ENCODE peak calls at places on chromosomes 16 and 17, in ten cellular contexts. One of them, this sample, is unnamed.

GRCh38 chr16:57883480-57883879 is 81.2 kb upstream of the KIFC3 start:
- DNase-seq in cardiac fibroblast: no peak
- DNase-seq in activated naive CD4-positive, alpha-beta T cell treated with anti-CD3 and anti-CD28 coated beads, Interleukin-2, amount 10 ng/mL, durations not matched to agents 7 days and 5 days: no peak
- DNase-seq in stimulated activated naive B cell treated with anti-CD40 and anti-IgM and Interleukin-4, amounts not matched to agents 10 μg/mL and 1 μg/mL and 100 μg/mL, for 72 hours: no peak
- DNase-seq in AG09309: no peak
- DNase-seq in SJCRH30: no peak
- DNase-seq in stimulated activated CD4-positive, alpha-beta T cell treated with anti-CD3 and anti-CD28 coated beads, TNF-alpha, amount 100 ng/mL, for 48 hours: no peak
- DNase-seq in SHP77: no peak
- DNase-seq in astrocyte of the spinal cord: no peak
- DNase-seq in hepatic stellate cell: no peak
- DNase-seq in this sample: no peak

GRCh38 chr16:84839054-84839453 is 19.3 kb downstream of the CRISPLD2 start:
- DNase-seq in hepatic stellate cell: no peak
- DNase-seq in activated naive CD4-positive, alpha-beta T cell treated with anti-CD3 and anti-CD28 coated beads, Interleukin-2, amount 10 ng/mL, durations not matched to agents 7 days and 5 days: no peak
- DNase-seq in SHP77: no peak
- DNase-seq in stimulated activated naive B cell treated with anti-CD40 and anti-IgM and Interleukin-4, amounts not matched to agents 10 μg/mL and 1 μg/mL and 100 μg/mL, for 72 hours: no peak
- DNase-seq in astrocyte of the spinal cord: peak
- DNase-seq in stimulated activated CD4-positive, alpha-beta T cell treated with anti-CD3 and anti-CD28 coated beads, TNF-alpha, amount 100 ng/mL, for 48 hours: no peak
- DNase-seq in SJCRH30: no peak
- DNase-seq in cardiac fibroblast: peak
- DNase-seq in AG09309: no peak
- DNase-seq in this sample: no peak

GRCh38 chr16:4200781-4201137 is 41.1 kb downstream of the SRL start:
- DNase-seq in activated naive CD4-positive, alpha-beta T cell treated with anti-CD3 and anti-CD28 coated beads, Interleukin-2, amount 10 ng/mL, durations not matched to agents 7 days and 5 days: no peak
- DNase-seq in cardiac fibroblast: peak
- DNase-seq in AG09309: no peak
- DNase-seq in SJCRH30: no peak
- DNase-seq in astrocyte of the spinal cord: peak
- DNase-seq in SHP77: no peak
- DNase-seq in hepatic stellate cell: peak
- DNase-seq in stimulated activated CD4-positive, alpha-beta T cell treated with anti-CD3 and anti-CD28 coated beads, TNF-alpha, amount 100 ng/mL, for 48 hours: no peak
- DNase-seq in stimulated activated naive B cell treated with anti-CD40 and anti-IgM and Interleukin-4, amounts not matched to agents 10 μg/mL and 1 μg/mL and 100 μg/mL, for 72 hours: no peak
- DNase-seq in this sample: no peak

GRCh38 chr17:14745122-14745521 is 444.2 kb downstream of the HS3ST3B1 start:
- DNase-seq in astrocyte of the spinal cord: no peak
- DNase-seq in hepatic stellate cell: no peak
- DNase-seq in activated naive CD4-positive, alpha-beta T cell treated with anti-CD3 and anti-CD28 coated beads, Interleukin-2, amount 10 ng/mL, durations not matched to agents 7 days and 5 days: no peak
- DNase-seq in stimulated activated CD4-positive, alpha-beta T cell treated with anti-CD3 and anti-CD28 coated beads, TNF-alpha, amount 100 ng/mL, for 48 hours: no peak
- DNase-seq in stimulated activated naive B cell treated with anti-CD40 and anti-IgM and Interleukin-4, amounts not matched to agents 10 μg/mL and 1 μg/mL and 100 μg/mL, for 72 hours: no peak
- DNase-seq in AG09309: peak
- DNase-seq in SJCRH30: no peak
- DNase-seq in SHP77: no peak
- DNase-seq in cardiac fibroblast: peak
- DNase-seq in this sample: no peak

GRCh38 chr17:77420804-77421634 is 280.2 kb downstream of the SEC14L1 start:
- DNase-seq in stimulated activated naive B cell treated with anti-CD40 and anti-IgM and Interleukin-4, amounts not matched to agents 10 μg/mL and 1 μg/mL and 100 μg/mL, for 72 hours: no peak
- DNase-seq in cardiac fibroblast: peak
- DNase-seq in hepatic stellate cell: peak
- DNase-seq in SJCRH30: peak
- DNase-seq in SHP77: peak
- DNase-seq in AG09309: no peak
- DNase-seq in stimulated activated CD4-positive, alpha-beta T cell treated with anti-CD3 and anti-CD28 coated beads, TNF-alpha, amount 100 ng/mL, for 48 hours: no peak
- DNase-seq in activated naive CD4-positive, alpha-beta T cell treated with anti-CD3 and anti-CD28 coated beads, Interleukin-2, amount 10 ng/mL, durations not matched to agents 7 days and 5 days: peak
- DNase-seq in astrocyte of the spinal cord: peak
- DNase-seq in this sample: no peak

GRCh38 chr17:15954222-15954621 is 9.3 kb downstream of the ADORA2B start:
- DNase-seq in stimulated activated naive B cell treated with anti-CD40 and anti-IgM and Interleukin-4, amounts not matched to agents 10 μg/mL and 1 μg/mL and 100 μg/mL, for 72 hours: no peak
- DNase-seq in SJCRH30: peak
- DNase-seq in AG09309: peak
- DNase-seq in activated naive CD4-positive, alpha-beta T cell treated with anti-CD3 and anti-CD28 coated beads, Interleukin-2, amount 10 ng/mL, durations not matched to agents 7 days and 5 days: no peak
- DNase-seq in hepatic stellate cell: peak
- DNase-seq in stimulated activated CD4-positive, alpha-beta T cell treated with anti-CD3 and anti-CD28 coated beads, TNF-alpha, amount 100 ng/mL, for 48 hours: no peak
- DNase-seq in astrocyte of the spinal cord: peak
- DNase-seq in SHP77: no peak
- DNase-seq in cardiac fibroblast: peak
- DNase-seq in this sample: no peak

GRCh38 chr17:79617740-79618382 is 7.0 kb upstream of the RBFOX3 start:
- DNase-seq in SJCRH30: no peak
- DNase-seq in AG09309: no peak
- DNase-seq in stimulated activated CD4-positive, alpha-beta T cell treated with anti-CD3 and anti-CD28 coated beads, TNF-alpha, amount 100 ng/mL, for 48 hours: no peak
- DNase-seq in activated naive CD4-positive, alpha-beta T cell treated with anti-CD3 and anti-CD28 coated beads, Interleukin-2, amount 10 ng/mL, durations not matched to agents 7 days and 5 days: peak
- DNase-seq in SHP77: no peak
- DNase-seq in cardiac fibroblast: no peak
- DNase-seq in astrocyte of the spinal cord: no peak
- DNase-seq in stimulated activated naive B cell treated with anti-CD40 and anti-IgM and Interleukin-4, amounts not matched to agents 10 μg/mL and 1 μg/mL and 100 μg/mL, for 72 hours: no peak
- DNase-seq in hepatic stellate cell: no peak
- DNase-seq in this sample: no peak

GRCh38 chr17:55037828-55038227 is 69.3 kb downstream of the STXBP4 start:
- DNase-seq in stimulated activated naive B cell treated with anti-CD40 and anti-IgM and Interleukin-4, amounts not matched to agents 10 μg/mL and 1 μg/mL and 100 μg/mL, for 72 hours: peak
- DNase-seq in activated naive CD4-positive, alpha-beta T cell treated with anti-CD3 and anti-CD28 coated beads, Interleukin-2, amount 10 ng/mL, durations not matched to agents 7 days and 5 days: no peak
- DNase-seq in stimulated activated CD4-positive, alpha-beta T cell treated with anti-CD3 and anti-CD28 coated beads, TNF-alpha, amount 100 ng/mL, for 48 hours: no peak
- DNase-seq in SHP77: no peak
- DNase-seq in SJCRH30: no peak
- DNase-seq in hepatic stellate cell: no peak
- DNase-seq in cardiac fibroblast: peak
- DNase-seq in AG09309: no peak
- DNase-seq in astrocyte of the spinal cord: no peak
- DNase-seq in this sample: no peak

GRCh38 chr17:44960654-44961053 is 7.4 kb downstream of the C1QL1 start:
- DNase-seq in SHP77: no peak
- DNase-seq in stimulated activated CD4-positive, alpha-beta T cell treated with anti-CD3 and anti-CD28 coated beads, TNF-alpha, amount 100 ng/mL, for 48 hours: no peak
- DNase-seq in cardiac fibroblast: no peak
- DNase-seq in AG09309: no peak
- DNase-seq in hepatic stellate cell: no peak
- DNase-seq in activated naive CD4-positive, alpha-beta T cell treated with anti-CD3 and anti-CD28 coated beads, Interleukin-2, amount 10 ng/mL, durations not matched to agents 7 days and 5 days: no peak
- DNase-seq in SJCRH30: no peak
- DNase-seq in stimulated activated naive B cell treated with anti-CD40 and anti-IgM and Interleukin-4, amounts not matched to agents 10 μg/mL and 1 μg/mL and 100 μg/mL, for 72 hours: no peak
- DNase-seq in astrocyte of the spinal cord: no peak
- DNase-seq in this sample: no peak

GRCh38 chr17:59506907-59507726 is 58.3 kb upstream of the DHX40 start:
- DNase-seq in hepatic stellate cell: no peak
- DNase-seq in stimulated activated CD4-positive, alpha-beta T cell treated with anti-CD3 and anti-CD28 coated beads, TNF-alpha, amount 100 ng/mL, for 48 hours: no peak
- DNase-seq in cardiac fibroblast: peak
- DNase-seq in AG09309: no peak
- DNase-seq in astrocyte of the spinal cord: no peak
- DNase-seq in SHP77: no peak
- DNase-seq in stimulated activated naive B cell treated with anti-CD40 and anti-IgM and Interleukin-4, amounts not matched to agents 10 μg/mL and 1 μg/mL and 100 μg/mL, for 72 hours: no peak
- DNase-seq in SJCRH30: no peak
- DNase-seq in activated naive CD4-positive, alpha-beta T cell treated with anti-CD3 and anti-CD28 coated beads, Interleukin-2, amount 10 ng/mL, durations not matched to agents 7 days and 5 days: no peak
- DNase-seq in this sample: no peak

GRCh38 chr17:40530988-40531971 is 29.9 kb upstream of the TNS4 start:
- DNase-seq in stimulated activated naive B cell treated with anti-CD40 and anti-IgM and Interleukin-4, amounts not matched to agents 10 μg/mL and 1 μg/mL and 100 μg/mL, for 72 hours: peak
- DNase-seq in hepatic stellate cell: no peak
- DNase-seq in activated naive CD4-positive, alpha-beta T cell treated with anti-CD3 and anti-CD28 coated beads, Interleukin-2, amount 10 ng/mL, durations not matched to agents 7 days and 5 days: peak
- DNase-seq in cardiac fibroblast: no peak
- DNase-seq in stimulated activated CD4-positive, alpha-beta T cell treated with anti-CD3 and anti-CD28 coated beads, TNF-alpha, amount 100 ng/mL, for 48 hours: peak
- DNase-seq in SHP77: no peak
- DNase-seq in astrocyte of the spinal cord: no peak
- DNase-seq in SJCRH30: no peak
- DNase-seq in AG09309: no peak
- DNase-seq in this sample: no peak

This sample was measured in germinal center.